ENCODE peak calls at places on chromosome 11, in seven cellular contexts. F is AG10803, I is epithelial cell of esophagus, C is AG09309, U is cardiac muscle cell, V is pancreas, S is GM12865. J is an unnamed sample.

GRCh38 chr11:125457814-125458343 is 38.2 kb downstream of the FEZ1 start:
- DNase-seq in C (no peak), U (peak; percentile 89), F (peak; percentile 75), S (no peak), V (no peak), I (no peak), J (peak; percentile 24)

GRCh38 chr11:128595221-128595620 is 7.9 kb upstream of the ETS1 start:
- DNase-seq in S (no peak), V (no peak), F (peak; percentile 75), C (no peak), U (peak; percentile 45), I (no peak), J (no peak)

GRCh38 chr11:104984818-104985217 is 16.4 kb upstream of the CASP4 start:
- DNase-seq in I (no peak), U (peak; percentile 18), C (no peak), S (no peak), V (no peak), F (no peak), J (no peak)

GRCh38 chr11:87967459-87967858 is 207.8 kb downstream of the RAB38 start:
- DNase-seq in F (no peak), U (no peak), I (no peak), S (no peak), V (no peak), C (no peak), J (no peak)

GRCh38 chr11:67056267-67056639 is 394 bp upstream of the RHOD start:
- DNase-seq in I (no peak), S (no peak), F (no peak), V (no peak), C (no peak), U (no peak), J (no peak)

GRCh38 chr11:118313242-118313641 is 8.7 kb downstream of the CD3E start:
- DNase-seq in U (peak; percentile 7), C (no peak), V (no peak), F (peak; percentile 16), I (no peak), S (no peak), J (no peak)

GRCh38 chr11:94059065-94059464 is 37.9 kb downstream of the HEPHL1 start:
- DNase-seq in S (no peak), V (no peak), F (no peak), C (no peak), U (no peak), I (no peak), J (no peak)

GRCh38 chr11:107683070-107683469 is 28.8 kb downstream of the SLN start:
- DNase-seq in I (no peak), U (no peak), F (no peak), V (no peak), S (no peak), C (no peak), J (no peak)

GRCh38 chr11:44979536-44980399 is 29.1 kb upstream of the TP53I11 start:
- DNase-seq in U (no peak), S (peak; percentile 4), V (peak; percentile 86), I (peak; percentile 87), F (no peak), C (no peak), J (no peak)

GRCh38 chr11:58575377-58576020 is at the start of gene LPXN:
- DNase-seq in U (peak; percentile 16), I (peak; percentile 74), V (no peak), C (peak; percentile 52), F (peak; percentile 83), S (peak; percentile 85), J (no peak)

GRCh38 chr11:48105096-48105990 is 111.3 kb upstream of the OR4B1 start:
- DNase-seq in U (no peak), C (no peak), F (no peak), S (no peak), V (no peak), I (no peak), J (no peak)

GRCh38 chr11:63839508-63840355 is 822 bp downstream of the MARK2 start:
- DNase-seq in I (no peak), V (peak; percentile 49), C (no peak), U (no peak), F (peak; percentile 9), S (peak; percentile 55), J (no peak)

GRCh38 chr11:47383106-47383505 is 4.8 kb upstream of the SPI1 start:
- DNase-seq in F (no peak), V (no peak), S (no peak), I (no peak), U (no peak), C (no peak), J (no peak)

GRCh38 chr11:4610258-4610935 is 2.4 kb upstream of the TRIM68 start:
- DNase-seq in F (peak; percentile 11), I (no peak), U (peak; percentile 59), V (no peak), S (peak; percentile 57), C (no peak), J (no peak)

DNA sequence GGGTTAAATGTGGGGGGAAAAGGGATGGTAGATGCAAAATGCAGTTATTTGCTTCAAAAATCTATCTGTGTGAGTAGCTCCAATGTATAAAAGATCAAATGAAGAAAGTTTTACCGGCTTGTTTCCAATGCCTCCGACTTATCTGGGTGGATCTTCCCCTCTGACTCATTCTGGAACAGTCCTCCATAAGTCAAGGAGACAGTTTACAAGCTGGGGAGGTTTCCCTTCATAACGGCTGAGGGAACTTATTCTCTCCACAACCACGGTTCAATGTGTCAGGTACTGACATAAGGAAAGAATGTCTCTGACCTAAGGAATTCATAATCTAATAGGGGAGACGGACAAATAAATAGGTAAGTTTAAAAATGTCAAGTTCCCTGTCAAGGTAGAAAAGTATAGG is 49.7 kb upstream of the BIRC3 start:
- DNase-seq in U (peak; percentile 49), I (peak; percentile 76), S (no peak), C (peak; percentile 47), F (peak; percentile 61), V (no peak), J (no peak)
- H3K4me3 ChIP-seq in U (no peak overlapping the region), I (peak overlapping the region; percentile 47), S (no peak overlapping the region), C (peak overlapping the region; percentile 46), F (peak overlapping the region; percentile 72), V (peak overlapping the region; percentile 42), J (no peak overlapping the region)

GRCh38 chr11:83682645-83682973 is 396.4 kb upstream of the CCDC90B start:
- DNase-seq in V (no peak), S (peak; percentile 58), C (no peak), U (no peak), I (no peak), F (no peak), J (no peak)

GRCh38 chr11:83681045-83681781 is 395.0 kb upstream of the CCDC90B start:
- DNase-seq in U (no peak), V (no peak), F (no peak), S (peak; percentile 37), C (no peak), I (no peak), J (no peak)

GRCh38 chr11:83684071-83684470 is 397.9 kb upstream of the CCDC90B start:
- DNase-seq in C (no peak), U (no peak), I (no peak), S (no peak), F (no peak), V (no peak), J (no peak)

GRCh38 chr11:83680351-83680750 is 394.2 kb upstream of the CCDC90B start:
- DNase-seq in S (no peak), V (no peak), U (no peak), C (no peak), I (no peak), F (no peak), J (no peak)

GRCh38 chr11:83681944-83682644 is 395.9 kb upstream of the CCDC90B start:
- DNase-seq in F (no peak), C (no peak), I (no peak), V (no peak), U (no peak), S (no peak), J (no peak)
- H3K4me3 ChIP-seq in F (no peak overlapping the region), C (no peak overlapping the region), I (no peak overlapping the region), V (peak overlapping the region; percentile 32), U (no peak overlapping the region), S (no peak overlapping the region), J (no peak overlapping the region)

GRCh38 chr11:74019104-74019738 is 10.3 kb upstream of the UCP3 start:
- DNase-seq in I (no peak), C (no peak), F (no peak), V (peak; percentile 48), U (no peak), S (no peak), J (no peak)
- H3K4me3 ChIP-seq in I (no peak overlapping the region), C (no peak overlapping the region), F (no peak overlapping the region), V (no peak overlapping the region), U (no peak overlapping the region), S (no peak overlapping the region), J (no peak overlapping the region)

DNA sequence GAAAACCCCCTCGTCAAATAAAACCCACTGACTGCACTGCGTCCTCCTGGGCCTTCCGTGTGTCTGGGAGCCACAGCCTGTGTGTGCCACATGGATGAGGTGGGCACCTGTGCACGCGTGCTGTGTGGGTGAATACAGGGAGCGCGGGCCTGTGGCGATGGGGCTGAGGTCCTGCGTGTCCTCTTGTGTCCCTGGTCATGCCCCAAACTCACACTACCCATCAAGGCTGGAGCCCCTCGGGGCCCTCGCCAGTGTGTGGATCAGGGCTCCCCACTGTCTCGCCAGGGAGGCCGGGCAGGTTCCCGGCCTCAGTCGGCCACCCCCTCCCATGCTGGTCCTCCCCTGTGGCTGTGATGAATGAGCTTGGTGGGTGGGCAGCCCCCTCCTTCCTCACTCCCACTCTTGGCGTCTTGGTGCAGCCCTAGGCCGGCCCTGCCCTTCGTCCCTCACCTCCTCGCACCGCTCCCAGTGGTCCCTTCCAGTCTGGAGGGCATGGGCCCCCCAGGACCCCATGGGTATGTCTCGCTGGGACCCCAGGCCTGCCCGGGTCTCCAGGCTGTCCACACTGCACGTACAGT is 712 bp upstream of the CD151 start:
- DNase-seq in I (no peak), S (no peak), C (no peak), U (no peak), V (no peak), F (no peak), J (no peak)
- H3K4me3 ChIP-seq in I (peak overlapping the region; percentile 40), S (peak overlapping the region; percentile 43), C (peak overlapping the region; percentile 63), U (peak overlapping the region; percentile 65), V (peak overlapping the region; percentile 83), F (peak overlapping the region; percentile 60), J (peak overlapping the region; percentile 76)

DNA sequence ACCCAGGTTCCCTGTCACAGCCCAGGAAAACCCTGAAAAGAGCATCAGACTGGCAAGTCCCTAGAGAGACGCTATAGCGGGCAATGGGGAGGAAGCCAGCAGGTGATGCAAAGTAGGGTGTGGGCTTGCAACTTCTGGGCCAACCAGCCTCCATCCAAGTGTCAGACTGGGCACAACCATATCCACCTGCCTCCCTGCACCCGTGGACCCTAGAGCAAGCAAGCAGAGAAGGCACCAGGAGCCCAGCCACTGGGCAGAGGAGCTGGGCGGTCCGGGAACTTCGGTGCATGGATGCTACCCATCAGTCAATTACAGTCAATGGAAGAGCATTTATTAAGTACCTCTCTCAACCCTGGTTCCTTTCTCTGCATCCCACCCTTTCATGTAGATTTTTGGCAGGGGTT is 2.8 kb downstream of the NECTIN1 start:
- DNase-seq in U (no peak), C (no peak), S (no peak), V (no peak), F (no peak), I (no peak), J (no peak)
- H3K4me3 ChIP-seq in U (no peak overlapping the region), C (no peak overlapping the region), S (no peak overlapping the region), V (peak overlapping the region; percentile 83), F (no peak overlapping the region), I (peak overlapping the region; percentile 99), J (no peak overlapping the region)

GRCh38 chr11:102831128-102831708 is 12.2 kb downstream of the MMP3 start:
- DNase-seq in S (peak; percentile 23), C (no peak), I (peak; percentile 51), V (no peak), F (peak; percentile 67), U (peak; percentile 38), J (no peak)
- H3K4me3 ChIP-seq in S (no peak overlapping the region), C (peak overlapping the region; percentile 51), I (no peak overlapping the region), V (no peak overlapping the region), F (peak overlapping the region; percentile 64), U (no peak overlapping the region), J (peak overlapping the region; percentile 52)

J was measured in AG04449.